ENCODE peak calls at places on chromosomes 2 and 18, in four cellular contexts. D is heart left ventricle; T is CD8-positive, alpha-beta memory T cell; E is fibroblast of lung. R is an unnamed sample. For H3K27me3, the result is how much of the 10 kb centered on the place peaks cover.

GRCh38 chr18:54127759-54128378 is 96.6 kb downstream of the MBD2 start:
- DNase-seq in E (peak), T (no peak), D (peak), R (peak)

GRCh38 chr2:19198376-19198775 is 160.0 kb downstream of the OSR1 start:
- DNase-seq in E (peak), D (peak), T (no peak), R (no peak)

GRCh38 chr18:62258606-62259005 is 66.5 kb upstream of the TNFRSF11A start:
- DNase-seq in T (no peak), D (no peak), E (no peak), R (no peak)

GRCh38 chr18:77087391-77088141 is 45.0 kb downstream of the MBP start:
- DNase-seq in E (peak), T (no peak), D (peak), R (no peak)

GRCh38 chr2:218168635-218169462 is 2.1 kb upstream of the CXCR1 start:
- DNase-seq in T (peak), E (peak), D (peak), R (peak)

GRCh38 chr2:106161938-106162814 is 31.9 kb downstream of the UXS1 start:
- DNase-seq in T (no peak), D (no peak), E (peak), R (no peak)

GRCh38 chr18:31513189-31513907 is 15.4 kb downstream of the DSG2 start:
- DNase-seq in T (no peak), E (peak), D (no peak), R (peak)

GRCh38 chr2:170822885-170823799 is 6.5 kb downstream of the GAD1 start:
- DNase-seq in T (no peak), E (no peak), D (no peak), R (no peak)

GRCh38 chr2:3492951-3493609 is 26.3 kb downstream of the ADI1 start:
- DNase-seq in E (peak), D (no peak), T (no peak), R (peak)

GRCh38 chr2:202592580-202592979 is 42.2 kb upstream of the FAM117B start:
- DNase-seq in E (no peak), T (no peak), D (no peak), R (no peak)

GRCh38 chr18:49381267-49381865 is 79.1 kb downstream of the DYM start:
- DNase-seq in D (no peak), E (no peak), T (no peak), R (no peak)

GRCh38 chr2:152425765-152426710 is 91.1 kb downstream of the FMNL2 start:
- DNase-seq in E (no peak), D (no peak), T (no peak), R (no peak)

GRCh38 chr2:97734061-97734912 is 20.9 kb downstream of the ZAP70 start:
- DNase-seq in T (no peak), D (no peak), E (no peak), R (no peak)

GRCh38 chr2:17635007-17635406 is 94.5 kb downstream of the VSNL1 start:
- DNase-seq in D (peak), E (no peak), T (no peak), R (no peak)

GRCh38 chr2:127401757-127402695 is 14.3 kb upstream of the MAP3K2 start:
- DNase-seq in T (no peak), D (no peak), E (no peak), R (no peak)

GRCh38 chr2:109537565-109538221 is 76.1 kb downstream of the SEPTIN10 start:
- DNase-seq in T (no peak), E (peak), D (no peak), R (peak)

GRCh38 chr2:142234701-142235100 is 103.9 kb upstream of the LRP1B start:
- DNase-seq in D (no peak), T (no peak), E (no peak), R (no peak)

GRCh38 chr2:100407600-100407999 is 9.9 kb downstream of the CHST10 start:
- DNase-seq in E (no peak), T (no peak), D (no peak), R (no peak)

GRCh38 chr18:3688682-3689081 is 238.7 kb downstream of the TGIF1 start:
- DNase-seq in T (no peak), D (no peak), E (peak), R (peak)

GRCh38 chr2:40409734-40410133 is 42.2 kb downstream of the SLC8A1 start:
- DNase-seq in D (no peak), E (no peak), T (no peak), R (no peak)

DNA sequence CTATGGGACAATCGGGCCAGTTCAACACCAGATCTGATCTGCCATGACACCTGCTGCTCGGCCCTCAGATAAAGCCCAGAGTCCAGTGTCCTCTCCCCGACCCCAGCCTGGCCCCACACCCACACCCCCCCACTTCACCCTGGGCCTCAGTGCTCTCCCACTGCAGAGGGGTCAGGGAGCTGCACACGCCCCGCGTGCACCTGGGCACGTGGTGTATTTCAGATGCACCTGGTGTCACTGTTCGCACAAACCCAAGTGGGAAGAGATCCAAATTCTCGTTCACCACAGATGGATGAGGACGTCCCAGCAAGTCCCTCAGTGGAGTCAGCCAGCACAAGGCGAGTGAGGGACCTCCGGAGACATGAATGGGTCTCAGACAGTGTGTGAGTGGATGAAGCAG is 161.3 kb downstream of the RTP5 start:
- DNase-seq in T (no peak), D (no peak), E (no peak), R (no peak)
- H3K27me3 ChIP-seq in T (under half), D (under half), E (under half), R (under half)

GRCh38 chr2:240178564-240178963 is 38.1 kb upstream of the OTOS start:
- DNase-seq in T (no peak), E (no peak), D (no peak), R (no peak)
- H3K27me3 ChIP-seq in T (under half), E (under half), D (under half), R (under half)

GRCh38 chr18:48042431-48042830 is 112.0 kb upstream of the SMAD2 start:
- DNase-seq in T (no peak), D (no peak), E (no peak), R (no peak)
- H3K27me3 ChIP-seq in T (under half), D (under half), E (under half), R (under half)

GRCh38 chr2:206260427-206261012 is 13.9 kb upstream of the ZDBF2 start:
- DNase-seq in D (no peak), T (no peak), E (peak), R (no peak)
- H3K27me3 ChIP-seq in D (under half), T (under half), E (under half), R (under half)

GRCh38 chr2:10482979-10483378 is 34.9 kb upstream of the ODC1 start:
- DNase-seq in D (no peak), E (no peak), T (no peak), R (no peak)

GRCh38 chr2:10487144-10488104 is 39.3 kb upstream of the ODC1 start:
- DNase-seq in T (no peak), D (no peak), E (no peak), R (no peak)

GRCh38 chr2:10489842-10490555 is 41.9 kb upstream of the ODC1 start:
- DNase-seq in E (no peak), D (no peak), T (no peak), R (no peak)

GRCh38 chr2:10486091-10486490 is 38.0 kb upstream of the ODC1 start:
- DNase-seq in D (no peak), E (no peak), T (no peak), R (no peak)

DNA sequence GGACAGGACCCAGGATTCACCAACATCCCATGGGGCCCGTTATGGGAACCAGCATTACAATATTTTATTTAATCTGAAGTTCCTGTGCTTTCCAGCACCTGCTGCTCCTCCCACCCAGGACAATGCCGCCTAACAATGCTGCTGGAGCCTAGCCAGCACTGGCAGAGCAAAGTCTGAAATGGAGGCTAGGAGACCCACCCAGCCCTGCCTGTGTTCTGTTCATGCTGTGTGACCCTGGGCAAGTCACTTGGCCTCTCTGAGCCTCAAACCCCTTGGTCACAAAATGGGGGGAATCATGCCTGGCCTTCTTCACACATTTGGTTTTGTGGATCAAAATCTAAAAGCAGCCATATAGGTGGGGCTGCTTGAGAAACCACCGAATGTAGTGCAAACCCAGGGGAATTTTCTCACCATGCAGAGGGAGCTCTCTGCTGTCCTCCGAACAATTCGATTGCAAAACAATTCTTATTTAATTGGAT is 38.5 kb upstream of the ODC1 start:
- DNase-seq in D (no peak), E (no peak), T (no peak), R (no peak)
- H3K27me3 ChIP-seq in D (under half), E (under half), T (under half), R (under half)

DNA sequence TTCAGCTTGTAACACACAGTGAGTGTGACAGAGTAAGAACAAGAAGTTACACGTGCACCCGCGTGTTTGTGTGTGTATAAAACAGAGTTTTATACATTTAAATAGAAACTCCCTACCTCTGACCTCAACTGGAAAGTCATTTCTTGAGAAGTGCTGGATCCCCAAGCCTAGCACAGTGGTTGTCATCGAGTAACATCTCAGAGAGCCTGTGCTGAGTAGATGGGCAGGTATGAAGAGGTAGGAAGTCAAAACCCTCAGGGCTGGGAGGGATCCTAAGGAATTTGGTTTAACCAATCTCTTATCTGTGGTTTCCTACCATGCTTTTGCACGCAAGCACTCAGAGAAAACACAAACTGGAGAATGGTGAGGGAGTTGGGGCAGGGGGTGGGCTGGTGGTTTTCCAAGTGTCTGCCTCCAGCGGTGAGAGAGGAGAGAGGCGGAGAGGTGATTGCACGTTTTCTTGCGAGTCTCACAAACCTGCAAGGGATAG is 9.2 kb downstream of the ACOXL start:
- DNase-seq in D (no peak), T (no peak), E (no peak), R (no peak)
- H3K27me3 ChIP-seq in D (under half), T (under half), E (under half), R (under half)

DNA sequence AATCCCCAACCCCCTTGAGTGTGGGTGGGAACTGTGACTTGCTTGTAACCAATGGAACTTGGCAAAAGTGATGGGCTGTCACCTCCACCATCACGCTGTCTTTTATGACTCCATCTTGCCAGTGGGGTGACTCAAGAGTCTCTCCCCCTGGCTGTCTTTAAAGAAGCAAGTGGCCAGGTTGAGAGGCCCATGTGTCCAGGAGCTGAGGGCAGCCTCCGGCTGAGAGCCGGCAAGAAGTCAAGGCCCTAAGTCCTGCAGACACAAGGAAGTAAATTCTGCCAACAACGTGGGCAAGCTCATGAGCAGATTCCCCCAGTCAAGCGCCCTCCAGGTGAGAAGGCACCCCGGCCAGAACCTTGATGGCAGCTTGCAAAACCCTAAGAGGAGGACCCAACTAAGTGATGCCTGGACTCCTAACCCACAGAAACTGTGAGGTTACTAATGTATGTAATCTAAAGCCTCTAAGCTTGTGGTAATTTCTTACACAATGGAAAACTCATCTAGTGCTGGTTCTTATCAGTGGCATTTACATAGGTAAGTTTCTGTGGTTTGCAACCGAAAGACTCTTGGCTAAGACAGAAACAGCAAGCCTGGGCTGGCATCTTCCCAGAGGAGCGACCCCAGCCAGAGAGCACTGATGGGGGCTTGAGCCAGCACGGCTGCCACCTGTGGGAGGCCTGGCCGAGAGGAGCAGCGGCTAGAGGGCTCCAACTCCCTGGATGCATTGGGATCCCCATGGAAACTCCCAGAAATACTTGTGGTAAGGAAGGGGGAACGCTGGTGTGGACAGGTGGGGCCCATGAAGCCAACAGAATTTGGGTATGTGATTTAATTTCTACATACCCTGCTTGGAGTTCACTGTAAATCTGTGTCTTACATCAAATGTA is 49.3 kb downstream of the CIB4 start:
- DNase-seq in T (no peak), E (no peak), D (no peak), R (no peak)
- H3K27me3 ChIP-seq in T (under half), E (under half), D (under half), R (under half)

GRCh38 chr2:104868081-104868806 is 14.3 kb downstream of the POU3F3 start:
- DNase-seq in E (no peak), T (no peak), D (no peak), R (no peak)
- H3K27me3 ChIP-seq in E (under half), T (under half), D (half or more), R (under half)

GRCh38 chr2:26849056-26850001 is 1.4 kb downstream of the DPYSL5 start:
- DNase-seq in T (no peak), E (no peak), D (no peak), R (no peak)
- H3K27me3 ChIP-seq in T (half or more), E (half or more), D (under half), R (half or more)

DNA sequence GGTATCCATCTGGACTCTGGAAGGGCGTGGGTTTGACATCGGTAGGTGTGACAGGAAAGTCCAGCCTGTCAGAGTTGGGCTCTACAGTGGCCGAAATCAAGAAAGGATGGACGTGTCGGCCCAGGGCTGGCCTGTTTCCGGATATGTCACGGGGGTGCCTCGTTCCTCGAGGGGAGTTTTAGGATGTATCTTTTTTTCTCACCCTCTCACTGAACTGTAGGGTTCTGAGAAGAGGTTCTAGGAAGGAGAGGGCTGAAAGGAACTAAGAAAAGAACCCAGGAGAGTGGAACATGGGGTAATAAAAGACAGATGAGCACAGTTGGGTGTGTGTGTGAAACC is 7.2 kb upstream of the SP9 start:
- DNase-seq in T (no peak), E (no peak), D (no peak), R (no peak)
- H3K27me3 ChIP-seq in T (half or more), E (half or more), D (half or more), R (under half)